ENCODE peak calls at places on chromosomes 13 and 19, in five cellular contexts. One of them, this sample, is unnamed.

GRCh38 chr19:40392894-40393517 is 3.0 kb upstream of the HIPK4 start:
- DNase-seq in ovary: no peak
- DNase-seq in uterus: no peak
- DNase-seq in heart left ventricle: no peak
- DNase-seq in endothelial cell of umbilical vein: no peak
- DNase-seq in this sample: peak

GRCh38 chr13:80850771-80851170 is 509.8 kb upstream of the SPRY2 start:
- DNase-seq in heart left ventricle: no peak
- DNase-seq in uterus: no peak
- DNase-seq in ovary: no peak
- DNase-seq in endothelial cell of umbilical vein: no peak
- DNase-seq in this sample: no peak

GRCh38 chr19:48896191-48896720 is 2.3 kb downstream of the TULP2 start:
- DNase-seq in ovary: peak
- DNase-seq in uterus: peak
- DNase-seq in endothelial cell of umbilical vein: no peak
- DNase-seq in heart left ventricle: peak
- DNase-seq in this sample: peak

GRCh38 chr13:21673592-21674270 is 2.9 kb downstream of the FGF9 start:
- DNase-seq in endothelial cell of umbilical vein: peak
- DNase-seq in ovary: no peak
- DNase-seq in heart left ventricle: peak
- DNase-seq in uterus: no peak
- DNase-seq in this sample: peak

GRCh38 chr13:24264976-24265375 is 44.4 kb upstream of the C1QTNF9 start:
- DNase-seq in uterus: no peak
- DNase-seq in ovary: no peak
- DNase-seq in endothelial cell of umbilical vein: no peak
- DNase-seq in heart left ventricle: peak
- DNase-seq in this sample: no peak

GRCh38 chr13:102838273-102838672 is 7.6 kb upstream of the ERCC5 start:
- DNase-seq in uterus: no peak
- DNase-seq in heart left ventricle: no peak
- DNase-seq in ovary: no peak
- DNase-seq in endothelial cell of umbilical vein: no peak
- DNase-seq in this sample: no peak

GRCh38 chr13:99218969-99219368 is 18.3 kb downstream of the UBAC2 start:
- DNase-seq in uterus: no peak
- DNase-seq in ovary: no peak
- DNase-seq in endothelial cell of umbilical vein: no peak
- DNase-seq in heart left ventricle: no peak
- DNase-seq in this sample: no peak

GRCh38 chr19:56309511-56310185 is 5.0 kb downstream of the ZSCAN5A start:
- DNase-seq in heart left ventricle: peak
- DNase-seq in endothelial cell of umbilical vein: peak
- DNase-seq in ovary: peak
- DNase-seq in uterus: no peak
- DNase-seq in this sample: peak

GRCh38 chr13:50080856-50081105 is 65.5 kb downstream of the KCNRG start:
- DNase-seq in uterus: no peak
- DNase-seq in ovary: no peak
- DNase-seq in heart left ventricle: no peak
- DNase-seq in endothelial cell of umbilical vein: peak
- DNase-seq in this sample: no peak

GRCh38 chr13:35393886-35394285 is 82.6 kb downstream of the MAB21L1 start:
- DNase-seq in heart left ventricle: no peak
- DNase-seq in endothelial cell of umbilical vein: peak
- DNase-seq in uterus: no peak
- DNase-seq in ovary: no peak
- DNase-seq in this sample: no peak

GRCh38 chr19:21835429-21835809 is 563 bp downstream of the ZNF43 start:
- DNase-seq in uterus: no peak
- DNase-seq in endothelial cell of umbilical vein: no peak
- DNase-seq in ovary: no peak
- DNase-seq in heart left ventricle: no peak
- DNase-seq in this sample: peak

GRCh38 chr19:47471733-47472457 is at the start of gene SLC8A2:
- DNase-seq in uterus: peak
- DNase-seq in endothelial cell of umbilical vein: peak
- DNase-seq in heart left ventricle: peak
- DNase-seq in ovary: peak
- DNase-seq in this sample: peak

GRCh38 chr19:15031675-15032074 is 17.6 kb upstream of the CASP14 start:
- DNase-seq in uterus: no peak
- DNase-seq in endothelial cell of umbilical vein: no peak
- DNase-seq in ovary: no peak
- DNase-seq in heart left ventricle: no peak
- DNase-seq in this sample: no peak

GRCh38 chr13:22061371-22061805 is 390.5 kb downstream of the FGF9 start:
- DNase-seq in heart left ventricle: no peak
- DNase-seq in uterus: no peak
- DNase-seq in endothelial cell of umbilical vein: no peak
- DNase-seq in ovary: no peak
- DNase-seq in this sample: no peak

GRCh38 chr19:45613926-45614725 is 12.1 kb upstream of the GPR4 start:
- DNase-seq in ovary: no peak
- DNase-seq in uterus: peak
- DNase-seq in endothelial cell of umbilical vein: peak
- DNase-seq in heart left ventricle: no peak
- DNase-seq in this sample: peak

GRCh38 chr19:35755550-35756371 is 1.1 kb downstream of the HSPB6 start:
- DNase-seq in ovary: peak
- DNase-seq in heart left ventricle: peak
- DNase-seq in endothelial cell of umbilical vein: no peak
- DNase-seq in uterus: peak
- DNase-seq in this sample: peak

GRCh38 chr19:56837492-56837891 is 3.0 kb downstream of the PEG3 start:
- DNase-seq in uterus: peak
- DNase-seq in heart left ventricle: peak
- DNase-seq in endothelial cell of umbilical vein: no peak
- DNase-seq in ovary: peak
- DNase-seq in this sample: peak

GRCh38 chr13:57408312-57408711 is 223.2 kb upstream of the PCDH17 start:
- DNase-seq in uterus: no peak
- DNase-seq in ovary: no peak
- DNase-seq in endothelial cell of umbilical vein: no peak
- DNase-seq in heart left ventricle: no peak
- DNase-seq in this sample: no peak

GRCh38 chr13:30832377-30832776 is 73.7 kb upstream of the MEDAG start:
- DNase-seq in uterus: no peak
- DNase-seq in ovary: no peak
- DNase-seq in endothelial cell of umbilical vein: no peak
- DNase-seq in heart left ventricle: no peak
- DNase-seq in this sample: no peak

GRCh38 chr13:60043262-60043661 is 120.5 kb downstream of the DIAPH3 start:
- DNase-seq in uterus: no peak
- DNase-seq in endothelial cell of umbilical vein: no peak
- DNase-seq in heart left ventricle: no peak
- DNase-seq in ovary: no peak
- DNase-seq in this sample: no peak

GRCh38 chr19:6861683-6862286 is 25.6 kb upstream of the ADGRE1 start:
- DNase-seq in ovary: no peak
- DNase-seq in uterus: no peak
- DNase-seq in endothelial cell of umbilical vein: no peak
- DNase-seq in heart left ventricle: no peak
- DNase-seq in this sample: no peak

GRCh38 chr19:45079063-45079910 is at the start of gene GEMIN7:
- DNase-seq in heart left ventricle: peak
- DNase-seq in ovary: peak
- DNase-seq in endothelial cell of umbilical vein: peak
- DNase-seq in uterus: peak
- DNase-seq in this sample: peak

GRCh38 chr13:76783798-76784197 is 102.4 kb downstream of the KCTD12 start:
- DNase-seq in uterus: no peak
- DNase-seq in ovary: no peak
- DNase-seq in heart left ventricle: no peak
- DNase-seq in endothelial cell of umbilical vein: no peak
- DNase-seq in this sample: no peak

GRCh38 chr19:35266904-35267817 is 1.6 kb upstream of the USF2 start:
- DNase-seq in ovary: peak
- DNase-seq in heart left ventricle: peak
- DNase-seq in uterus: peak
- DNase-seq in endothelial cell of umbilical vein: peak
- DNase-seq in this sample: peak

GRCh38 chr19:36125557-36125956 is 10.3 kb downstream of the TBCB start:
- DNase-seq in uterus: no peak
- DNase-seq in endothelial cell of umbilical vein: no peak
- DNase-seq in heart left ventricle: no peak
- DNase-seq in ovary: no peak
- DNase-seq in this sample: no peak

GRCh38 chr19:45878043-45878794 is 7.7 kb downstream of the IRF2BP1 start:
- DNase-seq in heart left ventricle: no peak
- DNase-seq in ovary: no peak
- DNase-seq in uterus: no peak
- DNase-seq in endothelial cell of umbilical vein: no peak
- DNase-seq in this sample: no peak

GRCh38 chr19:46351241-46352041 is 4.6 kb downstream of the PPP5C start:
- DNase-seq in endothelial cell of umbilical vein: peak
- DNase-seq in uterus: peak
- DNase-seq in heart left ventricle: no peak
- DNase-seq in ovary: peak
- DNase-seq in this sample: peak

GRCh38 chr13:62551588-62551987 is 1135.9 kb upstream of the PCDH20 start:
- DNase-seq in uterus: no peak
- DNase-seq in ovary: no peak
- DNase-seq in endothelial cell of umbilical vein: no peak
- DNase-seq in heart left ventricle: no peak
- DNase-seq in this sample: no peak

GRCh38 chr13:26721251-26721939 is 39.2 kb downstream of the GPR12 start:
- DNase-seq in uterus: no peak
- DNase-seq in endothelial cell of umbilical vein: no peak
- DNase-seq in heart left ventricle: peak
- DNase-seq in ovary: no peak
- DNase-seq in this sample: no peak

GRCh38 chr13:101127741-101128353 is 288.5 kb downstream of the NALCN start:
- DNase-seq in ovary: no peak
- DNase-seq in heart left ventricle: no peak
- DNase-seq in uterus: no peak
- DNase-seq in endothelial cell of umbilical vein: peak
- DNase-seq in this sample: no peak

GRCh38 chr13:84917252-84917878 is 881.9 kb downstream of the SLITRK6 start:
- DNase-seq in heart left ventricle: no peak
- DNase-seq in uterus: no peak
- DNase-seq in endothelial cell of umbilical vein: peak
- DNase-seq in ovary: no peak
- DNase-seq in this sample: no peak

GRCh38 chr13:95296326-95296939 is 4.8 kb downstream of the ABCC4 start:
- DNase-seq in endothelial cell of umbilical vein: peak
- DNase-seq in heart left ventricle: no peak
- DNase-seq in uterus: no peak
- DNase-seq in ovary: no peak
- DNase-seq in this sample: peak

GRCh38 chr13:113838711-113839201 is 25.1 kb downstream of the GAS6 start:
- DNase-seq in uterus: no peak
- DNase-seq in heart left ventricle: peak
- DNase-seq in endothelial cell of umbilical vein: no peak
- DNase-seq in ovary: no peak
- DNase-seq in this sample: no peak

GRCh38 chr13:71858647-71859046 is 8.4 kb downstream of the DACH1 start:
- DNase-seq in heart left ventricle: no peak
- DNase-seq in ovary: no peak
- DNase-seq in uterus: no peak
- DNase-seq in endothelial cell of umbilical vein: no peak
- DNase-seq in this sample: no peak

GRCh38 chr19:22545751-22546150 is 88.4 kb upstream of the ZNF492 start:
- DNase-seq in ovary: peak
- DNase-seq in uterus: peak
- DNase-seq in heart left ventricle: no peak
- DNase-seq in endothelial cell of umbilical vein: no peak
- DNase-seq in this sample: no peak

GRCh38 chr13:83940742-83941141 is 58.5 kb upstream of the SLITRK1 start:
- DNase-seq in uterus: no peak
- DNase-seq in ovary: no peak
- DNase-seq in endothelial cell of umbilical vein: no peak
- DNase-seq in heart left ventricle: no peak
- DNase-seq in this sample: no peak

GRCh38 chr19:1438035-1438932 is at the start of gene RPS15:
- DNase-seq in endothelial cell of umbilical vein: peak
- DNase-seq in uterus: peak
- DNase-seq in heart left ventricle: peak
- DNase-seq in ovary: peak
- DNase-seq in this sample: peak
- TF ChIP-seq POLR2A in endothelial cell of umbilical vein: peak
- TF ChIP-seq POLR2A in uterus: peak
- TF ChIP-seq POLR2A in heart left ventricle: peak
- TF ChIP-seq POLR2A in ovary: peak
- TF ChIP-seq POLR2A in this sample: peak

GRCh38 chr13:78802912-78803311 is 144.0 kb upstream of the OBI1 start:
- DNase-seq in heart left ventricle: no peak
- DNase-seq in endothelial cell of umbilical vein: no peak
- DNase-seq in ovary: no peak
- DNase-seq in uterus: no peak
- DNase-seq in this sample: no peak

DNA sequence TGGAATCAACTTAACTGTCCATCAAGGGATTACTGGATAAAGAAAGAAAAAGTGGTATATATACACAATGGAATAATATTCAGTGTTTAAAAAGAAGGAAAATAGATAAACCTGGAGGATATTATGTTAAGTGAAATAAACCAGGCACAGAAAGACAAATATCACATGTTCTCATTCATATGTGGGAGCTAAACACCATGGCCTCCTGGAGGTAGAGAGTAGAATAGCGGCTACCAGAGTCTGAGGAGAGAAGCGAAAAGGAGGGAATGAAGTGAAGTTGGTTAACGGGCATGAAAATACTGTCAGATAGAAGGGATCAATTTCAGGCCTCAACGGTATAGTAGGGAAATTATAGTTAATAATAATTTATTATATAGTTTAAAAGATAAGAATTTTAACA is 147.5 kb upstream of the OBI1 start:
- DNase-seq in ovary: no peak
- DNase-seq in heart left ventricle: no peak
- DNase-seq in endothelial cell of umbilical vein: peak
- DNase-seq in uterus: no peak
- DNase-seq in this sample: no peak
- TF ChIP-seq CTCF in ovary: no peak
- TF ChIP-seq CTCF in heart left ventricle: no peak
- TF ChIP-seq CTCF in endothelial cell of umbilical vein: peak
- TF ChIP-seq CTCF in uterus: no peak
- TF ChIP-seq CTCF in this sample: peak

DNA sequence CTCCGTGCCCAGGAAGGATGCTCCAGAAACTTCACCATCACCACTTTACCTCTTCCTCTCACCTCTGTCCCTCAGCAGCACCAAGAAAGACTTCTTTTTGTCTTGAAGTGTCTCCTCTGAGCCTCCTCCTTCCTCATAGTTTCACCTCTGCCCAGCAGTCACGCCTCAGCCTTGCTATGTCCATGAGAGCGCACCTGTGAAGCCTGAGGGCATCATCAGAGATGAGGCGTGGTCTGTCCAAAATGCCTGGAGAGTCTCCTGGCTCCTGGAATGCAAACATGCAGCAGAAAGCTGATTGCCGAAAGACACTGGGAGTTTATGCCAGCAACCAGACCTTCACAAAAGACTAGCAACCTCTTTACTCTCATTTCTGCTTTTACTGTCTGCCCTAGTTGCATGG is 336.6 kb downstream of the TEX29 start:
- DNase-seq in heart left ventricle: no peak
- DNase-seq in endothelial cell of umbilical vein: no peak
- DNase-seq in ovary: no peak
- DNase-seq in uterus: no peak
- DNase-seq in this sample: no peak
- TF ChIP-seq POLR2A in heart left ventricle: no peak
- TF ChIP-seq POLR2A in endothelial cell of umbilical vein: no peak
- TF ChIP-seq POLR2A in ovary: no peak
- TF ChIP-seq POLR2A in uterus: no peak
- TF ChIP-seq POLR2A in this sample: no peak

GRCh38 chr19:5369962-5370367 is 29.4 kb upstream of the PTPRS start:
- DNase-seq in heart left ventricle: no peak
- DNase-seq in ovary: no peak
- DNase-seq in uterus: no peak
- DNase-seq in endothelial cell of umbilical vein: peak
- DNase-seq in this sample: peak
- TF ChIP-seq CTCF in heart left ventricle: peak
- TF ChIP-seq CTCF in ovary: no peak
- TF ChIP-seq CTCF in uterus: no peak
- TF ChIP-seq CTCF in endothelial cell of umbilical vein: peak
- TF ChIP-seq CTCF in this sample: peak

This sample was measured in adrenal gland.